ENCODE peak calls at places on chromosomes 13 and 19, in five cellular contexts. R, J, P, Y and T are unnamed samples.

GRCh38 chr13:57629821-57630235 is 1.7 kb upstream of the PCDH17 start:
- DNase-seq in R (peak; percentile 28), P (no peak), Y (no peak), J (peak; percentile 80), T (peak; percentile 20)

GRCh38 chr19:36604656-36605100 is 435 bp upstream of the ZNF382 start:
- DNase-seq in J (peak; percentile 47), Y (no peak), P (no peak), R (peak; percentile 86), T (peak; percentile 87)

GRCh38 chr19:39430675-39431593 is 4.8 kb downstream of the RPS16 start:
- DNase-seq in Y (peak; percentile 98), J (no peak), P (peak; percentile 99), R (peak; percentile 54), T (peak; percentile 65)

GRCh38 chr19:3375221-3376088 is 9.1 kb downstream of the NFIC start:
- DNase-seq in Y (peak; percentile 35), J (peak; percentile 88), P (no peak), R (no peak), T (no peak)

GRCh38 chr19:36771275-36772231 is 1.1 kb downstream of the ZNF850 start:
- DNase-seq in P (no peak), Y (no peak), R (no peak), J (peak; percentile 55), T (peak; percentile 59)

GRCh38 chr13:33723365-33723764 is 94.6 kb upstream of the RFC3 start:
- DNase-seq in J (no peak), P (no peak), R (no peak), Y (no peak), T (no peak)

GRCh38 chr13:35818577-35819165 is 312.5 kb downstream of the DCLK1 start:
- DNase-seq in P (no peak), R (no peak), J (no peak), Y (peak; percentile 45), T (peak; percentile 22)

GRCh38 chr13:95496485-95496884 is 56.0 kb upstream of the CLDN10 start:
- DNase-seq in Y (no peak), P (no peak), R (no peak), J (no peak), T (no peak)

GRCh38 chr13:109494955-109495354 is 291.4 kb downstream of the IRS2 start:
- DNase-seq in Y (peak; percentile 8), P (no peak), R (no peak), J (no peak), T (no peak)

GRCh38 chr13:44854264-44855060 is 134.8 kb downstream of the NUFIP1 start:
- DNase-seq in Y (no peak), J (peak; percentile 68), R (no peak), P (no peak), T (no peak)

GRCh38 chr13:39210961-39211534 is 172.8 kb downstream of the NHLRC3 start:
- DNase-seq in J (no peak), R (no peak), Y (no peak), P (no peak), T (no peak)

GRCh38 chr13:71798723-71799122 is 68.3 kb downstream of the DACH1 start:
- DNase-seq in J (no peak), R (no peak), Y (no peak), P (no peak), T (no peak)

GRCh38 chr13:110106726-110107125 is 200.2 kb downstream of the COL4A1 start:
- DNase-seq in R (no peak), P (no peak), Y (no peak), J (no peak), T (no peak)

GRCh38 chr19:43224855-43225253 is 19.4 kb upstream of the PSG4 start:
- DNase-seq in R (no peak), J (no peak), Y (no peak), P (no peak), T (no peak)

GRCh38 chr19:21838646-21839045 is 2.7 kb upstream of the ZNF43 start:
- DNase-seq in P (no peak), R (no peak), J (no peak), Y (no peak), T (no peak)

GRCh38 chr13:24500977-24501376 is 11.6 kb downstream of the PARP4 start:
- DNase-seq in Y (peak; percentile 59), J (no peak), P (no peak), R (no peak), T (no peak)

GRCh38 chr13:24511019-24511823 is 1.4 kb downstream of the PARP4 start:
- DNase-seq in J (no peak), R (peak; percentile 36), P (peak; percentile 25), Y (peak; percentile 92), T (peak; percentile 71)

GRCh38 chr19:35991731-35992450 is 3.1 kb upstream of the SDHAF1 start:
- DNase-seq in R (no peak), P (no peak), J (no peak), Y (no peak), T (no peak)

GRCh38 chr19:6801397-6802086 is 29.0 kb downstream of the VAV1 start:
- DNase-seq in R (peak; percentile 86), J (peak; percentile 61), P (peak; percentile 53), Y (peak; percentile 57), T (peak; percentile 78)

GRCh38 chr19:35140207-35140897 is 1.7 kb downstream of the FXYD1 start:
- DNase-seq in Y (no peak), J (peak; percentile 22), P (no peak), R (no peak), T (no peak)

GRCh38 chr19:39555883-39556282 is 15.9 kb upstream of the EID2 start:
- DNase-seq in P (no peak), Y (no peak), R (no peak), J (no peak), T (no peak)

GRCh38 chr13:36753176-36753575 is 65.8 kb upstream of the RFXAP start:
- DNase-seq in R (no peak), P (no peak), Y (no peak), J (no peak), T (no peak)

GRCh38 chr19:1503089-1503924 is 9.5 kb downstream of the ADAMTSL5 start:
- DNase-seq in J (peak; percentile 24), Y (peak; percentile 53), P (peak; percentile 25), R (peak; percentile 68), T (peak; percentile 80)

DNA sequence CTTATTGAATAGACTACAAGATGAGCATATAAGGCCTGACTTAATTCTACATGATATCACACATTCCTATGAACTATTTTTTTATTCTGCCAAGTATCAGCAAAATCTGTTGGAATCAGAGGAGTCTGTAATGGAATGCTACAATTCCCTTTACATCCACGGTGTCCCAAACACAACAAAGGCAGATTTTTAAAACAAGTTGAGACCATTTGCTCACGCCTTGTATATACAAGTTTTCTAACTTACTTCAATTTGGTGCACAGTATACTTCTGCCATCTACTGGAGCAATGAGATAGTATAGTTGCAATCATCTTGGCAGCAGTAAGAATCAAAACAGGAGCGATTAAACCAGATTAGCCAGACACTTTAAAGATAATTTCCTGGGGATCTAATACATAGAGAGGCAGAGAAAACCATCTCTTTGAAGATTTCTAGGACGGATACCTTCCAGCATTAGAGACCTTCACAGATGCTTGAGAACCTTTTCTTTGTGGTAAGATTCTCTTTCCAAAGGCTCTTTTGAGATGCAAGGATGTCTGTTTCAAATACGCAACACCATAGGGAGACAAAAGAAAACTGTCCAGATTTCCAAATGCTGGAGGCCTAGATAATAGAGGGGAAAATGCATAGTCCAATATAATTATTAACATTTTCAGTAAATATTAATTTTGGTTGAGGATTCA is 302.0 kb upstream of the MIR17HG start:
- DNase-seq in R (no peak), P (peak; percentile 1), J (no peak), Y (peak; percentile 36), T (peak; percentile 11)
- TF ChIP-seq CTCF in R (no peak), P (peak; percentile 50), J (peak; percentile 26), Y (peak; percentile 40), T (peak; percentile 30)

DNA sequence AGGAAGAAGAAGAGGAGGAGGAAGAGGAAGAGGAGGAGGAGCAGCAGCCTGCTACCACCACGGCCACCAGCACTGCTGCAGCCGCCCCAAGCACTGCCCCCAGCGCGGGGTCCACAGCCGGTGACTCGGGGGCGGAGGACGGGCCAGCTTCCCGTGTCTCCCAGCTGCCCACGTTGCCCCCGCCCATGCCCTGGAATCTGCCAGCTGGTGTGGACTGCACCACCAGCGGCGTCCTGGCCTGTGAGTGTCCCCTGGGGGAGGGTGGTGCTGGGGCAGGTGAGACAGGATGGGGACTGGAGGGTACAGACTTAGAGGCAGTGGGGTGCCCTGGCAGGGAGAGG is 11.4 kb downstream of the SCAF1 start:
- DNase-seq in P (no peak), J (no peak), R (no peak), Y (no peak), T (no peak)
- TF ChIP-seq CTCF in P (no peak), J (no peak), R (no peak), Y (no peak), T (no peak)

DNA sequence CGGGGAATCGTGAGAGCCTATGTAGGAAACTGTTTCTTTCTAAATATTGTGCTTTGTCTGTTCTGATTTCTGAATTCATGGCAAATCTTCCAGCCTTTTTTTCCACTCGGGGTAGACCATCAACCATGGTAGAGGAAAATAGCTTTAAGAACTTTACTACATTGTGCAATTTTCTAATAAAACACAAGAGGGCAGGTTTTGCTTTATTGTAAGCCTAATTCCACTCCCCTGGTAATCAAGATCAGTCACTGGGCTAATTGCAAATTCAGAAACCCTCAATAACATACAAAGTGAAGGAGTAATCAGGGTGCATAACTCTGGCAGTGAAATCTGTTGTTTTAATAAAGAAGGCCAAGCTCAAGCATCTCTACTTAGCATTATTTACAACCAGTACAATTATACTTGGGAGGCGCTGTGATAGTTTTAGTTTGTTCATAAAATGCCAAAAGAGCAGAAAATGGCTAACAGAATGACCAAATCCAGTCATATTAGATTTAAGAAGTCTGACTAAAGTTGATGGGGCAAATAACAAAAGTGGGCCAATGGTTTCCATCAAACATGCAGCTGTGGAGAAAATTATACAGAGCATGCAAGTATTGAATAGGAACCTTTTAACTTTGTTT is 43.8 kb downstream of the DCT start:
- DNase-seq in J (no peak), P (peak; percentile 26), R (no peak), Y (peak; percentile 55), T (peak; percentile 32)
- TF ChIP-seq CTCF in J (peak; percentile 52), P (peak; percentile 62), R (peak; percentile 82), Y (peak; percentile 63), T (peak; percentile 57)

GRCh38 chr19:13150187-13150918 is at the start of the genes IER2 and STX10:
- DNase-seq in Y (peak; percentile 97), R (peak; percentile 92), J (peak; percentile 97), P (peak; percentile 82), T (peak; percentile 94)

GRCh38 chr19:13152356-13152853 is 2.2 kb downstream of the IER2 start:
- DNase-seq in R (no peak), P (no peak), Y (no peak), J (no peak), T (no peak)

GRCh38 chr19:13150919-13151604 is 851 bp downstream of the IER2 start:
- DNase-seq in Y (no peak), P (no peak), J (peak; percentile 64), R (no peak), T (no peak)

GRCh38 chr19:13152854-13153626 is 2.8 kb downstream of the IER2 start:
- DNase-seq in Y (peak; percentile 98), J (peak; percentile 96), R (peak; percentile 99), P (peak; percentile 77), T (peak; percentile 90)

DNA sequence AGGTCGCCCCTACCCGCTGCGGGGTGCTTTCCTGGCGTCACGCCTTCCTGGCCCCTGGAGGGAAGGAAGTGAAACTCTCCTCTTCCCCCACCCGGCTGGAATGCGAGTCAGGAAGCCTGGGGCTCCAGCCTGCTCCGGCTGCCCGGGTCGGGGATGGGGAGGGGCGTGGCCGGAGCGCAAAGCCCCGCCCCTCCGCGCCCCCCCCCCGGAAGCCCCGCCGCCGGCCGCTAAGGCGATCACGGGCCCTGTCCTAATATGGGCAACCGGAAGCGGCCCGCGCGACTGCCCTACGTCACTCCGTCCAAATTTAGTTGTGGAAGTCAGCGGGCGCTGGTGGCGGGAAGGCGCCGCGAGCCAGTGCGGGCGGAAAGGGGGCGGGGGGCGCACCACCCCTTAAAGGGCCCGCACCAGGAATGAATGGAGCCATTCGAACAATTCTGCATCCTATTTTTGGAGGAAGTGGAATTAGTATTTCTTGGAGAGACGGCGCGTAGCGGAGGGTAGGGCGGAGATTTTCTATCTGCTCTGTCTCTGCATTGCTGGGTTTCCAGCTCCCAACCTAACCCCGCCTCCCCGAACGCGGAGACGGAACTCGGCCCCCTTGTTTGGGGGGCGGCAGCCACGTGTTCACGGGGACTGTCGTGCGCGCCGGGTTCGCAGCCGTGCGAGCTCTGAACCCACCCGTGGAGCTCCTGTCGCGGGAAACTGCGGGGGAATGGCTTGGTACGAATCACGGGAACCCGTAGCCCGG is 1.6 kb downstream of the IER2 start:
- DNase-seq in P (peak; percentile 93), Y (peak; percentile 98), J (peak; percentile 97), R (peak; percentile 96), T (peak; percentile 94)
- TF ChIP-seq CTCF in P (no peak), Y (no peak), J (no peak), R (no peak), T (no peak)